ENCODE peak calls at places on chromosomes 12 and 14, in ten cellular contexts. L is H4; Y is AG10803; O is uterus; N is stimulated activated CD4-positive, alpha-beta T cell treated with anti-CD3 and anti-CD28 coated beads, Interleukin-12 subunit alpha, Interleukin-12 subunit beta, amount 100 ng/mL, for 24 hours; F is fibroblast of the conjunctiva; Z is activated gamma-delta T cell treated with anti-CD3 and anti-CD28 coated beads, Interleukin-2, amount 50 U/mL, for 16 hours; M is activated CD4-positive, alpha-beta T cell treated with anti-CD3 and anti-CD28 coated beads, Interleukin-2, amount 50 U/mL, for 48 hours; W is heart right ventricle; R is GM12865. T is an unnamed sample.

GRCh38 chr14:24634158-24634557 is at the start of gene GZMB:
- DNase-seq in F (no peak), Z (peak), Y (no peak), W (no peak), R (peak), L (no peak), O (no peak), N (peak), M (peak), T (no peak)

GRCh38 chr12:107377596-107378385 is 284.4 kb upstream of the CRY1 start:
- DNase-seq in W (no peak), N (no peak), L (no peak), R (no peak), F (no peak), Y (peak), Z (no peak), M (no peak), O (no peak), T (no peak)

GRCh38 chr12:43057561-43057960 is 468.0 kb upstream of the PRICKLE1 start:
- DNase-seq in Y (no peak), W (no peak), O (no peak), F (peak), Z (no peak), R (no peak), M (no peak), L (no peak), N (no peak), T (no peak)

GRCh38 chr12:42663621-42664020 is 74.1 kb upstream of the PRICKLE1 start:
- DNase-seq in R (no peak), W (no peak), Z (no peak), O (no peak), F (no peak), Y (no peak), L (no peak), M (no peak), N (no peak), T (no peak)

GRCh38 chr12:130952545-130952954 is 1.2 kb upstream of the ADGRD1 start:
- DNase-seq in N (no peak), F (no peak), O (peak), Y (no peak), W (no peak), R (no peak), L (no peak), Z (no peak), M (no peak), T (no peak)

GRCh38 chr14:80095623-80096022 is 115.7 kb downstream of the DIO2 start:
- DNase-seq in W (no peak), Z (no peak), O (no peak), R (no peak), M (no peak), F (no peak), Y (peak), L (no peak), N (no peak), T (no peak)

GRCh38 chr12:26523708-26524150 is 309.3 kb downstream of the ITPR2 start:
- DNase-seq in N (no peak), W (peak), R (no peak), F (peak), M (no peak), Y (peak), O (peak), L (peak), Z (no peak), T (peak)

GRCh38 chr14:64045091-64045490 is 192.3 kb downstream of the SYNE2 start:
- DNase-seq in Z (no peak), N (no peak), Y (no peak), W (no peak), M (no peak), F (no peak), L (no peak), O (no peak), R (no peak), T (no peak)

GRCh38 chr12:43988838-43989560 is 153.1 kb downstream of the TMEM117 start:
- DNase-seq in F (no peak), O (no peak), W (no peak), Z (no peak), R (peak), M (no peak), N (no peak), Y (no peak), L (no peak), T (no peak)

GRCh38 chr12:113891167-113891692 is 74.9 kb downstream of the RBM19 start:
- DNase-seq in N (no peak), F (no peak), W (no peak), M (no peak), Y (no peak), R (no peak), O (no peak), L (no peak), Z (no peak), T (no peak)

GRCh38 chr14:38616959-38617358 is 361.1 kb upstream of the CLEC14A start:
- DNase-seq in W (no peak), N (no peak), L (no peak), F (no peak), Y (peak), M (no peak), O (no peak), R (no peak), Z (no peak), T (no peak)

GRCh38 chr12:31832740-31833540 is 104.1 kb upstream of the AMN1 start:
- DNase-seq in F (no peak), L (no peak), M (peak), Y (no peak), R (peak), Z (peak), W (no peak), N (peak), O (no peak), T (no peak)

GRCh38 chr12:78674311-78675085 is 190.1 kb upstream of the SYT1 start:
- DNase-seq in F (no peak), L (no peak), O (no peak), Z (no peak), R (no peak), N (no peak), M (no peak), W (no peak), Y (peak), T (no peak)

GRCh38 chr12:76919388-76920181 is 40.8 kb upstream of the CSRP2 start:
- DNase-seq in Y (no peak), N (no peak), L (no peak), F (no peak), Z (no peak), O (no peak), R (no peak), W (no peak), M (no peak), T (no peak)

GRCh38 chr12:109455706-109456105 is 21.4 kb downstream of the KCTD10 start:
- DNase-seq in Z (no peak), L (no peak), W (no peak), Y (no peak), O (no peak), R (no peak), M (no peak), F (no peak), N (no peak), T (no peak)

GRCh38 chr12:42696424-42697149 is 107.0 kb upstream of the PRICKLE1 start:
- DNase-seq in Z (no peak), N (no peak), F (peak), Y (peak), O (peak), L (peak), R (no peak), W (peak), M (no peak), T (peak)

GRCh38 chr12:11273449-11273848 is 3.9 kb upstream of the PRB3 start:
- DNase-seq in R (no peak), Z (no peak), Y (no peak), M (no peak), F (no peak), O (no peak), N (no peak), W (no peak), L (no peak), T (no peak)

GRCh38 chr12:64419696-64420095 is 15.5 kb downstream of the XPOT start:
- DNase-seq in W (no peak), N (no peak), M (no peak), Z (no peak), R (no peak), L (no peak), Y (no peak), F (no peak), O (no peak), T (no peak)